ENCODE peak calls at places on chromosome 5, in ten cellular contexts. One of them, this sample, is unnamed.

GRCh38 chr5:173378727-173379126 is 50.5 kb upstream of the STC2 start:
- DNase-seq in heart left ventricle: no peak
- DNase-seq in cardiac fibroblast: no peak
- DNase-seq in vagina: no peak
- DNase-seq in AG09309: no peak
- DNase-seq in BJ: no peak
- DNase-seq in A549: no peak
- DNase-seq in HCT116: no peak
- DNase-seq in lower lobe of right lung: no peak
- DNase-seq in breast epithelium: no peak
- DNase-seq in this sample: no peak

GRCh38 chr5:136026636-136027035 is 2.2 kb upstream of the TGFBI start:
- DNase-seq in heart left ventricle: no peak
- DNase-seq in cardiac fibroblast: no peak
- DNase-seq in vagina: no peak
- DNase-seq in AG09309: no peak
- DNase-seq in BJ: no peak
- DNase-seq in A549: no peak
- DNase-seq in HCT116: no peak
- DNase-seq in lower lobe of right lung: no peak
- DNase-seq in breast epithelium: no peak
- DNase-seq in this sample: no peak

GRCh38 chr5:75473463-75473862 is 38.0 kb downstream of the CERT1 start:
- DNase-seq in heart left ventricle: no peak
- DNase-seq in cardiac fibroblast: no peak
- DNase-seq in vagina: no peak
- DNase-seq in AG09309: no peak
- DNase-seq in BJ: no peak
- DNase-seq in A549: no peak
- DNase-seq in HCT116: no peak
- DNase-seq in lower lobe of right lung: no peak
- DNase-seq in breast epithelium: no peak
- DNase-seq in this sample: no peak

GRCh38 chr5:122849746-122850145 is 4.3 kb downstream of the SNX24 start:
- DNase-seq in heart left ventricle: no peak
- DNase-seq in cardiac fibroblast: peak; percentile 47
- DNase-seq in vagina: no peak
- DNase-seq in AG09309: no peak
- DNase-seq in BJ: no peak
- DNase-seq in A549: no peak
- DNase-seq in HCT116: no peak
- DNase-seq in lower lobe of right lung: no peak
- DNase-seq in breast epithelium: no peak
- DNase-seq in this sample: no peak

GRCh38 chr5:72587909-72588308 is 80.7 kb upstream of the ZNF366 start:
- DNase-seq in heart left ventricle: no peak
- DNase-seq in cardiac fibroblast: peak; percentile 42
- DNase-seq in vagina: no peak
- DNase-seq in AG09309: no peak
- DNase-seq in BJ: no peak
- DNase-seq in A549: no peak
- DNase-seq in HCT116: no peak
- DNase-seq in lower lobe of right lung: no peak
- DNase-seq in breast epithelium: no peak
- DNase-seq in this sample: no peak

GRCh38 chr5:179766021-179766725 is 27.6 kb upstream of the LTC4S start:
- DNase-seq in heart left ventricle: no peak
- DNase-seq in cardiac fibroblast: peak; percentile 55
- DNase-seq in vagina: no peak
- DNase-seq in AG09309: no peak
- DNase-seq in BJ: no peak
- DNase-seq in A549: no peak
- DNase-seq in HCT116: no peak
- DNase-seq in lower lobe of right lung: no peak
- DNase-seq in breast epithelium: no peak
- DNase-seq in this sample: peak; percentile 49

GRCh38 chr5:166710275-166710674 is 1581.2 kb upstream of the WWC1 start:
- DNase-seq in heart left ventricle: no peak
- DNase-seq in cardiac fibroblast: peak; percentile 10
- DNase-seq in vagina: no peak
- DNase-seq in AG09309: no peak
- DNase-seq in BJ: no peak
- DNase-seq in A549: no peak
- DNase-seq in HCT116: no peak
- DNase-seq in lower lobe of right lung: no peak
- DNase-seq in breast epithelium: no peak
- DNase-seq in this sample: no peak

GRCh38 chr5:79834420-79835219 is 145.0 kb downstream of the CMYA5 start:
- DNase-seq in heart left ventricle: no peak
- DNase-seq in cardiac fibroblast: no peak
- DNase-seq in vagina: no peak
- DNase-seq in AG09309: no peak
- DNase-seq in BJ: no peak
- DNase-seq in A549: no peak
- DNase-seq in HCT116: no peak
- DNase-seq in lower lobe of right lung: no peak
- DNase-seq in breast epithelium: no peak
- DNase-seq in this sample: no peak

GRCh38 chr5:129098488-129099183 is 4.1 kb downstream of the ISOC1 start:
- DNase-seq in heart left ventricle: no peak
- DNase-seq in cardiac fibroblast: peak; percentile 19
- DNase-seq in vagina: no peak
- DNase-seq in AG09309: no peak
- DNase-seq in BJ: no peak
- DNase-seq in A549: no peak
- DNase-seq in HCT116: no peak
- DNase-seq in lower lobe of right lung: no peak
- DNase-seq in breast epithelium: no peak
- DNase-seq in this sample: no peak

GRCh38 chr5:109668237-109668636 is 21.5 kb upstream of the MAN2A1 start:
- DNase-seq in heart left ventricle: no peak
- DNase-seq in cardiac fibroblast: no peak
- DNase-seq in vagina: no peak
- DNase-seq in AG09309: no peak
- DNase-seq in BJ: no peak
- DNase-seq in A549: no peak
- DNase-seq in HCT116: no peak
- DNase-seq in lower lobe of right lung: no peak
- DNase-seq in breast epithelium: no peak
- DNase-seq in this sample: no peak

GRCh38 chr5:79109527-79110492 is 1.8 kb upstream of the BHMT start:
- DNase-seq in heart left ventricle: no peak
- DNase-seq in cardiac fibroblast: peak; percentile 16
- DNase-seq in vagina: no peak
- DNase-seq in AG09309: no peak
- DNase-seq in BJ: no peak
- DNase-seq in A549: no peak
- DNase-seq in HCT116: peak; percentile 29
- DNase-seq in lower lobe of right lung: no peak
- DNase-seq in breast epithelium: no peak
- DNase-seq in this sample: no peak

GRCh38 chr5:93789173-93790070 is 48.0 kb upstream of the POU5F2 start:
- DNase-seq in heart left ventricle: no peak
- DNase-seq in cardiac fibroblast: peak; percentile 68
- DNase-seq in vagina: no peak
- DNase-seq in AG09309: peak; percentile 57
- DNase-seq in BJ: peak; percentile 68
- DNase-seq in A549: no peak
- DNase-seq in HCT116: no peak
- DNase-seq in lower lobe of right lung: no peak
- DNase-seq in breast epithelium: no peak
- DNase-seq in this sample: peak; percentile 61

GRCh38 chr5:169762338-169763095 is 125.4 kb downstream of the DOCK2 start:
- DNase-seq in heart left ventricle: no peak
- DNase-seq in cardiac fibroblast: peak; percentile 39
- DNase-seq in vagina: no peak
- DNase-seq in AG09309: no peak
- DNase-seq in BJ: no peak
- DNase-seq in A549: no peak
- DNase-seq in HCT116: no peak
- DNase-seq in lower lobe of right lung: no peak
- DNase-seq in breast epithelium: no peak
- DNase-seq in this sample: peak; percentile 70

GRCh38 chr5:57505640-57506039 is 23.0 kb upstream of the ACTBL2 start:
- DNase-seq in heart left ventricle: no peak
- DNase-seq in cardiac fibroblast: no peak
- DNase-seq in vagina: no peak
- DNase-seq in AG09309: no peak
- DNase-seq in BJ: no peak
- DNase-seq in A549: no peak
- DNase-seq in HCT116: no peak
- DNase-seq in lower lobe of right lung: no peak
- DNase-seq in breast epithelium: no peak
- DNase-seq in this sample: no peak

GRCh38 chr5:141844414-141845097 is 33.7 kb downstream of the PCDH1 start:
- DNase-seq in heart left ventricle: no peak
- DNase-seq in cardiac fibroblast: no peak
- DNase-seq in vagina: no peak
- DNase-seq in AG09309: no peak
- DNase-seq in BJ: no peak
- DNase-seq in A549: no peak
- DNase-seq in HCT116: no peak
- DNase-seq in lower lobe of right lung: no peak
- DNase-seq in breast epithelium: no peak
- DNase-seq in this sample: no peak

GRCh38 chr5:18088020-18088579 is 453.8 kb downstream of the TAF11L14 start:
- DNase-seq in heart left ventricle: no peak
- DNase-seq in cardiac fibroblast: no peak
- DNase-seq in vagina: no peak
- DNase-seq in AG09309: no peak
- DNase-seq in BJ: no peak
- DNase-seq in A549: no peak
- DNase-seq in HCT116: no peak
- DNase-seq in lower lobe of right lung: no peak
- DNase-seq in breast epithelium: no peak
- DNase-seq in this sample: no peak

GRCh38 chr5:84088996-84089395 is 295.7 kb downstream of the EDIL3 start:
- DNase-seq in heart left ventricle: no peak
- DNase-seq in cardiac fibroblast: peak; percentile 64
- DNase-seq in vagina: no peak
- DNase-seq in AG09309: peak; percentile 7
- DNase-seq in BJ: no peak
- DNase-seq in A549: no peak
- DNase-seq in HCT116: peak; percentile 31
- DNase-seq in lower lobe of right lung: no peak
- DNase-seq in breast epithelium: no peak
- DNase-seq in this sample: peak; percentile 4
- TF ChIP-seq CTCF in heart left ventricle: no peak
- TF ChIP-seq CTCF in cardiac fibroblast: peak; percentile 40
- TF ChIP-seq CTCF in vagina: no peak
- TF ChIP-seq CTCF in AG09309: peak; percentile 49
- TF ChIP-seq CTCF in BJ: no peak
- TF ChIP-seq CTCF in A549: peak; percentile 23
- TF ChIP-seq CTCF in HCT116: peak; percentile 48
- TF ChIP-seq CTCF in lower lobe of right lung: peak; percentile 13
- TF ChIP-seq CTCF in breast epithelium: peak; percentile 8
- TF ChIP-seq CTCF in this sample: peak; percentile 24

DNA sequence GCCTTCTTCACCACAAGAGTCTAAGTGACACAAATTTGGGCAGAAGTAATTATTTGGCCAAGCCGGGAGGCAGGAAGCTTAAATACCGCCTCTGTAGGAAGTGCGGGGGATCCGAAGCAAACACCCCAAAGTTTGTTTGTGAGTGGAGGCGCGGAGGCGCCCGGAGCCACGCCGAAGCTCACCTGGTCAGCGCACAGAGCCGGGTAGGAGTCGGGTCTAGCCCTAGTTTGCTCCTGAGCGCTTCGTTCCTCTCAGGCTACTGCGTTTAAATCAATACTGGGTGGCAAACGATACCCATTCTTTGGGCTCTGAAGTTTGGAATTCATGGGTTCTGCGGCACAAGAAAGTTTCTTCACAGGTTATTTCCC is 858 bp downstream of the MCC start:
- DNase-seq in heart left ventricle: peak; percentile 28
- DNase-seq in cardiac fibroblast: peak; percentile 28
- DNase-seq in vagina: no peak
- DNase-seq in AG09309: no peak
- DNase-seq in BJ: no peak
- DNase-seq in A549: peak; percentile 30
- DNase-seq in HCT116: peak; percentile 15
- DNase-seq in lower lobe of right lung: no peak
- DNase-seq in breast epithelium: no peak
- DNase-seq in this sample: no peak
- H3K4me3 ChIP-seq in heart left ventricle: peak overlapping the region; percentile 64
- H3K4me3 ChIP-seq in cardiac fibroblast: peak overlapping the region; percentile 97
- H3K4me3 ChIP-seq in vagina: peak overlapping the region; percentile 76
- H3K4me3 ChIP-seq in AG09309: peak overlapping the region; percentile 78
- H3K4me3 ChIP-seq in BJ: peak overlapping the region; percentile 60
- H3K4me3 ChIP-seq in A549: peak overlapping the region; percentile 57
- H3K4me3 ChIP-seq in HCT116: peak overlapping the region; percentile 74
- H3K4me3 ChIP-seq in lower lobe of right lung: peak overlapping the region; percentile 58
- H3K4me3 ChIP-seq in breast epithelium: peak overlapping the region; percentile 53
- H3K4me3 ChIP-seq in this sample: peak overlapping the region; percentile 90

GRCh38 chr5:39148983-39149534 is 70.3 kb downstream of the FYB1 start:
- DNase-seq in heart left ventricle: no peak
- DNase-seq in cardiac fibroblast: peak; percentile 46
- DNase-seq in vagina: no peak
- DNase-seq in AG09309: no peak
- DNase-seq in BJ: no peak
- DNase-seq in A549: no peak
- DNase-seq in HCT116: peak; percentile 10
- DNase-seq in lower lobe of right lung: no peak
- DNase-seq in breast epithelium: no peak
- DNase-seq in this sample: peak; percentile 0
- TF ChIP-seq CTCF in heart left ventricle: peak; percentile 21
- TF ChIP-seq CTCF in cardiac fibroblast: peak; percentile 31
- TF ChIP-seq CTCF in vagina: no peak
- TF ChIP-seq CTCF in AG09309: peak; percentile 31
- TF ChIP-seq CTCF in BJ: peak; percentile 34
- TF ChIP-seq CTCF in A549: peak; percentile 66
- TF ChIP-seq CTCF in HCT116: peak; percentile 14
- TF ChIP-seq CTCF in lower lobe of right lung: no peak
- TF ChIP-seq CTCF in breast epithelium: peak; percentile 16
- TF ChIP-seq CTCF in this sample: peak; percentile 4

DNA sequence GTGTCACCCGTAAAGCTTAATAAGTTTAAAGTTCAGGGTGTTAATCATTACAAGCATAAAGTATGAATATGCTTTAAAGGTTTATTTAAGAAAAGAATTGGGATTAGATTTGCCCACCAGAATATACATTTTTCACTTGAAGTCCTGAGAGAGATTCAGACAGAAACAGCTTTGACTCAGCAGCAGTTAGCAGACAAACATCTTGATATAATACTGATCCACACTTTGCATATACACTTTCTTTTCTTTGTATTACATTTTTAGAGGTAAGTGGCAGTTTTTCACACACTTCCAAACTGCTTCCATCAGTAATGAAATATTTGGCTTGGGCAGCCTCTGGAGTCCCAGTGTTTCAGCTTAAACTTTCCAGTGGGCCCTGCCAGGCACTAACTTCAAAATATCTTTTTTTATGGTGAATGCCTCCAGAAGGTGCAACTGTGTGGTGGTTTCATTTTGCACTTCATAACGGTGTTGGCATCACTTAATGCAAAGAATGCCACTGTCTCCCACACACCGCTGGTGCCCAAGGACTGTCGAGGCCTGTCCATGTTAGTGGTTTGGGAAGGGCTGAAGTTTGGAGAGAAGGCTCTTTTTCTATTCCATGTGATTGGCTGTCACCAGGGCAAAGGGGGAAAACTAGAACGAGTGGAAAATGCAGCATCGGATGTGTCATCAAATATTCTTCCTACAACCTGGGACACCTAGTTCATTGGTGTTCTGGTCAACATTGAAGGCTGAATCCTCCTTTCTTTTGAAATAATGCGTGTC is 53.0 kb downstream of the PIK3R1 start:
- DNase-seq in heart left ventricle: no peak
- DNase-seq in cardiac fibroblast: no peak
- DNase-seq in vagina: no peak
- DNase-seq in AG09309: no peak
- DNase-seq in BJ: no peak
- DNase-seq in A549: no peak
- DNase-seq in HCT116: no peak
- DNase-seq in lower lobe of right lung: no peak
- DNase-seq in breast epithelium: no peak
- DNase-seq in this sample: no peak
- H3K4me3 ChIP-seq in heart left ventricle: no peak overlapping the region
- H3K4me3 ChIP-seq in cardiac fibroblast: no peak overlapping the region
- H3K4me3 ChIP-seq in vagina: no peak overlapping the region
- H3K4me3 ChIP-seq in AG09309: no peak overlapping the region
- H3K4me3 ChIP-seq in BJ: no peak overlapping the region
- H3K4me3 ChIP-seq in A549: no peak overlapping the region
- H3K4me3 ChIP-seq in HCT116: no peak overlapping the region
- H3K4me3 ChIP-seq in lower lobe of right lung: no peak overlapping the region
- H3K4me3 ChIP-seq in breast epithelium: no peak overlapping the region
- H3K4me3 ChIP-seq in this sample: no peak overlapping the region